ENCODE peak calls at places on chromosomes 7 and 10, in nine cellular contexts. P is sigmoid colon, S is prostate gland, A is GM23338, W is HL-60, Y is SK-N-SH, G is Panc1, O is HepG2, B is HCT116. E is an unnamed sample.

GRCh38 chr7:34073676-34074075 is 168.3 kb downstream of the BMPER start:
- DNase-seq in P (no peak), S (no peak), A (no peak), W (no peak), Y (no peak), G (no peak), O (no peak), B (no peak), E (no peak)

GRCh38 chr7:98488167-98488566 is 87.3 kb upstream of the BAIAP2L1 start:
- DNase-seq in P (no peak), S (no peak), A (no peak), W (no peak), Y (no peak), G (no peak), O (peak), B (no peak), E (no peak)

GRCh38 chr7:79118143-79118542 is 335.3 kb downstream of the MAGI2 start:
- DNase-seq in P (no peak), S (no peak), A (no peak), W (no peak), Y (no peak), G (no peak), O (no peak), B (no peak), E (no peak)

GRCh38 chr10:112262556-112262955 is 20.6 kb upstream of the TECTB start:
- DNase-seq in P (no peak), S (no peak), A (no peak), W (no peak), Y (no peak), G (no peak), O (no peak), B (no peak), E (no peak)

GRCh38 chr10:5582736-5583135 is 58.0 kb downstream of the CALML3 start:
- DNase-seq in P (no peak), S (no peak), A (peak), W (no peak), Y (no peak), G (no peak), O (no peak), B (peak), E (no peak)

GRCh38 chr7:136956232-136956631 is 87.8 kb downstream of the CHRM2 start:
- DNase-seq in P (no peak), S (no peak), A (no peak), W (no peak), Y (no peak), G (peak), O (no peak), B (no peak), E (no peak)

GRCh38 chr7:28406192-28406591 is 6.1 kb upstream of the CREB5 start:
- DNase-seq in P (no peak), S (no peak), A (peak), W (no peak), Y (peak), G (no peak), O (no peak), B (no peak), E (no peak)

GRCh38 chr7:5216931-5217330 is 26.9 kb downstream of the WIPI2 start:
- DNase-seq in P (peak), S (no peak), A (no peak), W (no peak), Y (no peak), G (no peak), O (no peak), B (no peak), E (no peak)

GRCh38 chr10:31319602-31320178 is 674 bp downstream of the ZEB1 start:
- DNase-seq in P (no peak), S (no peak), A (peak), W (no peak), Y (peak), G (no peak), O (no peak), B (no peak), E (no peak)

GRCh38 chr10:30865141-30865926 is 166.3 kb downstream of the ZNF438 start:
- DNase-seq in P (no peak), S (no peak), A (no peak), W (peak), Y (no peak), G (no peak), O (no peak), B (no peak), E (no peak)

GRCh38 chr7:138961159-138961558 is 20.0 kb downstream of the KIAA1549 start:
- DNase-seq in P (no peak), S (peak), A (no peak), W (no peak), Y (no peak), G (no peak), O (no peak), B (no peak), E (no peak)

GRCh38 chr10:90598513-90598912 is 259.3 kb downstream of the HTR7 start:
- DNase-seq in P (no peak), S (no peak), A (peak), W (no peak), Y (no peak), G (no peak), O (no peak), B (no peak), E (no peak)

GRCh38 chr7:20383351-20383750 is 52.7 kb downstream of the ITGB8 start:
- DNase-seq in P (no peak), S (no peak), A (no peak), W (no peak), Y (no peak), G (no peak), O (no peak), B (no peak), E (no peak)

GRCh38 chr10:45374451-45375052 is 536 bp downstream of the ALOX5 start:
- DNase-seq in P (no peak), S (no peak), A (peak), W (no peak), Y (no peak), G (no peak), O (no peak), B (no peak), E (no peak)

GRCh38 chr10:63120554-63120953 is 12.6 kb upstream of the NRBF2 start:
- DNase-seq in P (no peak), S (no peak), A (no peak), W (no peak), Y (no peak), G (no peak), O (no peak), B (no peak), E (no peak)

GRCh38 chr7:142568430-142569097 is 180.7 kb upstream of the PRSS1 start:
- DNase-seq in P (no peak), S (no peak), A (no peak), W (no peak), Y (no peak), G (peak), O (no peak), B (no peak), E (no peak)

GRCh38 chr10:70155255-70155838 is 8.8 kb upstream of the TYSND1 start:
- DNase-seq in P (no peak), S (no peak), A (peak), W (no peak), Y (no peak), G (no peak), O (peak), B (no peak), E (no peak)

GRCh38 chr10:67785098-67785497 is 52.9 kb downstream of the DNAJC12 start:
- DNase-seq in P (no peak), S (no peak), A (no peak), W (no peak), Y (no peak), G (no peak), O (no peak), B (no peak), E (no peak)

GRCh38 chr10:71073451-71074175 is 138.8 kb upstream of the UNC5B start:
- DNase-seq in P (peak), S (no peak), A (no peak), W (no peak), Y (peak), G (no peak), O (no peak), B (no peak), E (no peak)

GRCh38 chr7:101677421-101678137 is 48.5 kb upstream of the MYL10 start:
- DNase-seq in P (no peak), S (no peak), A (peak), W (no peak), Y (no peak), G (no peak), O (no peak), B (no peak), E (no peak)

GRCh38 chr7:540997-541396 is 21.4 kb upstream of the PDGFA start:
- DNase-seq in P (no peak), S (no peak), A (no peak), W (no peak), Y (no peak), G (no peak), O (no peak), B (no peak), E (no peak)

GRCh38 chr7:82623812-82624211 is 180.2 kb upstream of the CACNA2D1 start:
- DNase-seq in P (no peak), S (no peak), A (no peak), W (no peak), Y (no peak), G (no peak), O (no peak), B (no peak), E (no peak)

GRCh38 chr7:151895695-151896485 is 19.0 kb upstream of the PRKAG2 start:
- DNase-seq in P (peak), S (no peak), A (no peak), W (no peak), Y (no peak), G (no peak), O (no peak), B (no peak), E (no peak)

GRCh38 chr10:62073429-62073828 is 171.9 kb downstream of the ARID5B start:
- DNase-seq in P (no peak), S (no peak), A (no peak), W (no peak), Y (peak), G (no peak), O (no peak), B (no peak), E (no peak)

DNA sequence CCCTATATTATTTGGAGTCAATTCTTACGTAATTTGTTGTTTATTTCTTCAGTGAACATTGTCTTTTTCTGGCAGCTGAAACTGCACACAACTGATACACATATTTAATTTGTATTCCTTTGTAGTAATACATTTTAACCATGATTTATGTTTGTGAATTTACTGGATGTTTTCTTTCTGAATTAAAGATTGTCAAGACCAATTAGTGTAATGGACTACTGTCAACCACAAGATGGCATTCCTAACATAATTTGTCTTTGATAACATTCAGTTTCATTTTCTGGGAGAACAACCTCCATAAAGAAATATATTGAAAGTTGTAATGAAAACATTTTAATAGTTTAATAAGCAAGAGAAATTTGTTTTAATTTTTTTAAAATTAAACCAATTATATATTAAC is 10.1 kb downstream of the THNSL1 start:
- DNase-seq in P (no peak), S (no peak), A (no peak), W (no peak), Y (no peak), G (no peak), O (no peak), B (no peak), E (no peak)
- TF ChIP-seq CTCF in P (no peak), S (no peak), A (no peak), W (no peak), Y (no peak), G (peak), O (peak), B (peak), E (no peak)

GRCh38 chr10:78977761-78978305 is 90.9 kb upstream of the ZMIZ1 start:
- DNase-seq in P (peak), S (no peak), A (no peak), W (peak), Y (no peak), G (no peak), O (peak), B (no peak), E (peak)
- TF ChIP-seq POLR2AphosphoS5 in P (no peak), S (no peak), A (no peak), W (no peak), Y (no peak), G (no peak), O (no peak), B (no peak), E (peak)

DNA sequence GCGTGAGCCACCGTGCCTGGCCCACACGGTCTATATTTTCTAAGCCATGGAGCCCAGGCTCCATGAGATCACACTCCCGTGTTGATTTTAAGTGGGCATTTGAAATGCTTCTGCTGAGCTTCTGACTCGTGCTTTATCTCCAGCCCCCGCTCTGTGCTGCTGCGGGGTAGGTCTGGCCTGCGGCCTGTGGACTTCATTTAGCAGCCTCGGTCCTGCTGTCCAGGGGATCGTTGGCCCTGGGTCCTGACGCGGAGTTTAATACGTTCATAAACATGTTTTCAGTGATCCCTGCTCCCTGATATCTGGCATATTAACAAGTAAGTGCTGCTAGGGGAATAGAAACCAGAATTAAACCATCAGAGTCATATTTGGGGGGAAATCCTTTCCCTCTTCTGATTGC is 540.3 kb upstream of the MGMT start:
- DNase-seq in P (no peak), S (no peak), A (no peak), W (no peak), Y (peak), G (no peak), O (no peak), B (no peak), E (no peak)
- H3K4me3 ChIP-seq in P (no peak), S (no peak), A (no peak), W (no peak), Y (no peak), G (no peak), O (no peak), B (no peak), E (no peak)

GRCh38 chr10:124629842-124630241 is 114.3 kb downstream of the FAM53B start:
- DNase-seq in P (no peak), S (no peak), A (no peak), W (no peak), Y (no peak), G (no peak), O (no peak), B (no peak), E (no peak)

GRCh38 chr10:124632566-124632965 is 111.6 kb downstream of the FAM53B start:
- DNase-seq in P (no peak), S (peak), A (no peak), W (no peak), Y (no peak), G (no peak), O (no peak), B (no peak), E (no peak)

GRCh38 chr10:124629410-124629809 is 114.8 kb downstream of the FAM53B start:
- DNase-seq in P (no peak), S (no peak), A (no peak), W (no peak), Y (no peak), G (no peak), O (no peak), B (no peak), E (no peak)

GRCh38 chr10:124630551-124630950 is 113.6 kb downstream of the FAM53B start:
- DNase-seq in P (no peak), S (no peak), A (no peak), W (no peak), Y (no peak), G (no peak), O (no peak), B (no peak), E (no peak)

DNA sequence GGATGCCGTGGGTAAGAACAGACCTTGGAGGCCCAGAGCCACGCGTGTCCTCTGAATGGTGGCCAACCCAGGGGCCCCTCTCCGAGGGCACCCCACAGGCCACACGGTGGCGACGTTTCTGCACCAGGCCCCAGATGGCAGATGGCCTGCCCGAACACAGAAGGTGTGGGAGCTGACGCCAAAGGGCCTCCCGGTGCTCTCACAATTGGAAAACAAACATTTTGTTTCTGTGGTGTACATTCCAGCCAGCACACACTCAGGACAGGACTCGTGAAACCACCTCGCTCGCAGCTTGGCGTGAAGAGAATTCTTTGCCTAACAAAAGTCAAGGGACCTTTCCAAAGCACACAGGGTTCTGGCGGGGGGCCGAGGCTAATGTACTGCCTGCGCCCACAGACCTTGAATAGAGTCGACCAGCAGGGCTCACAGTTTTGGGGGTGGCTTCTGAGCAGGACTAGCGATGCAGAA is 112.1 kb downstream of the FAM53B start:
- DNase-seq in P (no peak), S (peak), A (peak), W (no peak), Y (peak), G (no peak), O (peak), B (no peak), E (no peak)
- TF ChIP-seq CTCF in P (no peak), S (peak), A (peak), W (peak), Y (no peak), G (no peak), O (peak), B (no peak), E (no peak)

GRCh38 chr10:101902032-101902799 is 58.6 kb upstream of the KCNIP2 start:
- DNase-seq in P (no peak), S (no peak), A (peak), W (no peak), Y (no peak), G (no peak), O (no peak), B (no peak), E (no peak)
- TF ChIP-seq POLR2AphosphoS5 in P (no peak), S (no peak), A (no peak), W (no peak), Y (no peak), G (no peak), O (no peak), B (no peak), E (no peak)

GRCh38 chr7:7746419-7746818 is 28.0 kb upstream of the RPA3 start:
- DNase-seq in P (no peak), S (no peak), A (no peak), W (no peak), Y (peak), G (no peak), O (no peak), B (no peak), E (no peak)

GRCh38 chr7:7756577-7756976 is 38.2 kb upstream of the RPA3 start:
- DNase-seq in P (no peak), S (no peak), A (no peak), W (no peak), Y (no peak), G (no peak), O (no peak), B (no peak), E (no peak)

GRCh38 chr7:7750571-7751242 is 32.3 kb upstream of the RPA3 start:
- DNase-seq in P (no peak), S (no peak), A (no peak), W (no peak), Y (no peak), G (no peak), O (no peak), B (no peak), E (no peak)

GRCh38 chr7:7745966-7746365 is 27.6 kb upstream of the RPA3 start:
- DNase-seq in P (no peak), S (no peak), A (no peak), W (no peak), Y (no peak), G (no peak), O (no peak), B (no peak), E (no peak)

DNA sequence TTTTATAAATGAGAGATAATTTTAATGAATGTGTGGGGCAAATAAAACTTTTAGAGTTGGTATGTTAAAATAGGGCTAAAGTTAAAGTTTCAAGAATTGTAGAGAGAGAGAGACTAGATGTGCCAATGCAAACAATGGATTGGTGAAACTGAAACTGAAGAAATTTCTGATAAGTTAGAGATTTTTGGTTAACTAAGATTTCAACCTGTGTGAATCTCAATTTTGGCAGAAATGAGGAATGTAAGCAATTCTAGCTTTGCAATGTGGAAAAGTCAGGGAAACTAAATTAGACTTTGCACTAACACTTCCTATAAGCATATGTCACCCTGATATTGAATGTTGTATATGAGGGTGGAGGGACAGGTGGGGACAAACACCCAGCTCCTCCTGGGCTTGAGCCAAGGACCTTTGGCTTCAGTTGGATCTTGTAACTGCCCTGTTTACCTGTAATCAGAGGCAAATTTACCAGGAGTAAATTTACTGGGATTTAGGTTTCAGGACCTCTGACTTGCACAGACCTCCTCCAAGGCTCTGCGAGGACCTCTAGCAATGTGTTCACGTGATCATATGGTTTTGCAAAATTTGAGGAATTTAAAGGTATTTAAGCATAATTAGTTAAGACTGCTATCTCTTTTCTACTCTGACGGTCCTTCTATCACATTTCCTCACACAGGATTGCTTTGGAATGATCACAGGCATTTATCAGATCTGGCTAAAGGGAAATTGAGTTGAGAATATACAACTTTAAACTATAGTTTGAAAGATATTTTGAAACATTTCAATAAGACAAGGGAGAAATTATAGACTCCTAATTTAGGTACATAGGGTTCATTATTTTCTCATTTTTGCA is 33.1 kb upstream of the RPA3 start:
- DNase-seq in P (no peak), S (no peak), A (no peak), W (no peak), Y (no peak), G (no peak), O (peak), B (no peak), E (no peak)
- H3K4me3 ChIP-seq in P (peak), S (no peak), A (no peak), W (no peak), Y (no peak), G (no peak), O (no peak), B (no peak), E (no peak)

GRCh38 chr10:81179805-81180452 is 642.2 kb downstream of the SH2D4B start:
- DNase-seq in P (no peak), S (no peak), A (peak), W (peak), Y (peak), G (no peak), O (peak), B (no peak), E (no peak)
- TF ChIP-seq CTCF in P (no peak), S (no peak), A (peak), W (peak), Y (peak), G (peak), O (no peak), B (no peak), E (no peak)

E was measured in vagina.